ENCODE peak calls at places on chromosome 11, in five cellular contexts. H is mucosa of descending colon; E is activated CD4-positive, alpha-beta T cell treated with anti-CD3 and anti-CD28 coated beads for 24 hours; O is endothelial cell; K is stimulated activated naive CD8-positive, alpha-beta T cell treated with anti-CD3 and anti-CD28 coated beads, Interleukin-15, amount 100 ng/mL, for 72 hours. M is an unnamed sample.
A peak's percentile ranks its signal among the peaks of the same experiment; 100 is the strongest.

GRCh38 chr11:65375012-65375411 is 7.4 kb downstream of the SLC25A45 start:
- DNase-seq in H (no peak), E (no peak), O (no peak), K (no peak), M (no peak)

GRCh38 chr11:4025248-4025956 is 69.2 kb upstream of the RRM1 start:
- DNase-seq in H (no peak), E (no peak), O (no peak), K (no peak), M (no peak)

GRCh38 chr11:11813288-11813962 is 28.3 kb upstream of the USP47 start:
- DNase-seq in H (no peak), E (no peak), O (no peak), K (no peak), M (peak; percentile 44)

GRCh38 chr11:69383372-69383771 is 89.4 kb downstream of the MYEOV start:
- DNase-seq in H (no peak), E (no peak), O (no peak), K (no peak), M (no peak)

GRCh38 chr11:45423475-45424081 is 137.4 kb upstream of the SYT13 start:
- DNase-seq in H (no peak), E (no peak), O (no peak), K (no peak), M (no peak)

GRCh38 chr11:8760896-8761295 is 78.3 kb downstream of the RPL27A start:
- DNase-seq in H (no peak), E (no peak), O (no peak), K (no peak), M (no peak)

GRCh38 chr11:3626250-3626960 is 15.4 kb downstream of the ART5 start:
- DNase-seq in H (no peak), E (no peak), O (no peak), K (no peak), M (no peak)

GRCh38 chr11:75931124-75931523 is 116.1 kb downstream of the UVRAG start:
- DNase-seq in H (no peak), E (no peak), O (no peak), K (no peak), M (no peak)

GRCh38 chr11:103051986-103052385 is 40.0 kb downstream of the DCUN1D5 start:
- DNase-seq in H (no peak), E (no peak), O (no peak), K (no peak), M (peak; percentile 33)

GRCh38 chr11:65868076-65868667 is 4.4 kb downstream of the EFEMP2 start:
- DNase-seq in H (peak; percentile 51), E (no peak), O (no peak), K (no peak), M (no peak)

GRCh38 chr11:68727783-68728182 is 23.5 kb downstream of the TESMIN start:
- DNase-seq in H (no peak), E (no peak), O (no peak), K (no peak), M (no peak)

GRCh38 chr11:83610996-83611395 is 324.8 kb upstream of the CCDC90B start:
- DNase-seq in H (no peak), E (no peak), O (no peak), K (no peak), M (no peak)

GRCh38 chr11:1442807-1443366 is 43.7 kb downstream of the MOB2 start:
- DNase-seq in H (no peak), E (no peak), O (no peak), K (no peak), M (no peak)

GRCh38 chr11:67033661-67034166 is 10.8 kb downstream of the SYT12 start:
- DNase-seq in H (no peak), E (no peak), O (no peak), K (no peak), M (peak; percentile 74)

GRCh38 chr11:15843309-15843857 is 513.0 kb downstream of the SOX6 start:
- DNase-seq in H (no peak), E (no peak), O (peak; percentile 30), K (no peak), M (no peak)

GRCh38 chr11:12889243-12889642 is 119.9 kb upstream of the RASSF10 start:
- DNase-seq in H (no peak), E (no peak), O (no peak), K (no peak), M (peak; percentile 75)

GRCh38 chr11:134052395-134052987 is 16.4 kb upstream of the JAM3 start:
- DNase-seq in H (no peak), E (no peak), O (no peak), K (no peak), M (no peak)

GRCh38 chr11:72263363-72263762 is 19.4 kb upstream of the PHOX2A start:
- DNase-seq in H (no peak), E (no peak), O (no peak), K (no peak), M (no peak)

GRCh38 chr11:6733326-6734030 is 38.3 kb downstream of the OR2AG2 start:
- DNase-seq in H (no peak), E (no peak), O (no peak), K (no peak), M (no peak)

GRCh38 chr11:113184498-113184897 is 129.9 kb upstream of the TTC12 start:
- DNase-seq in H (no peak), E (no peak), O (no peak), K (no peak), M (no peak)

GRCh38 chr11:83061883-83062282 is 9.8 kb downstream of the RAB30 start:
- DNase-seq in H (no peak), E (no peak), O (no peak), K (no peak), M (no peak)

GRCh38 chr11:18001191-18001590 is 11.7 kb downstream of the SERGEF start:
- DNase-seq in H (no peak), E (no peak), O (no peak), K (no peak), M (no peak)

GRCh38 chr11:6249822-6250555 is 9.6 kb upstream of the CCKBR start:
- DNase-seq in H (peak; percentile 70), E (no peak), O (no peak), K (no peak), M (no peak)

GRCh38 chr11:122197055-122197987 is 81.3 kb upstream of the BLID start:
- DNase-seq in H (no peak), E (no peak), O (no peak), K (no peak), M (peak; percentile 77)

GRCh38 chr11:43952401-43953342 is 10.2 kb downstream of the C11orf96 start:
- DNase-seq in H (no peak), E (no peak), O (no peak), K (no peak), M (no peak)

GRCh38 chr11:65008016-65008415 is 5.9 kb upstream of the ARL2 start:
- DNase-seq in H (no peak), E (no peak), O (no peak), K (no peak), M (no peak)

GRCh38 chr11:64086263-64086938 is 50.7 kb downstream of the FLRT1 start:
- DNase-seq in H (no peak), E (no peak), O (no peak), K (no peak), M (no peak)

GRCh38 chr11:69227271-69227670 is 66.7 kb upstream of the MYEOV start:
- DNase-seq in H (no peak), E (no peak), O (no peak), K (no peak), M (no peak)

GRCh38 chr11:72584933-72585597 is 89.2 kb downstream of the PDE2A start:
- DNase-seq in H (no peak), E (no peak), O (no peak), K (no peak), M (no peak)

GRCh38 chr11:23789938-23790371 is 706.9 kb upstream of the LUZP2 start:
- DNase-seq in H (peak; percentile 25), E (no peak), O (no peak), K (no peak), M (no peak)

M was measured in brain pericyte.